ENCODE peak calls at places on chromosomes 11 and 22, in ten cellular contexts. L is NAMALWA; H is amniotic epithelial cell; B is right lobe of liver; Y is effector CD4-positive, alpha-beta T cell; A is PC-3; T is AG09309; N is dorsolateral prefrontal cortex; X is T-helper 1 cell; Z is IMR-90. W is an unnamed sample.

GRCh38 chr22:43293661-43294392 is 49.3 kb downstream of the SCUBE1 start:
- DNase-seq in L (no peak), H (peak; percentile 52), B (no peak), Y (no peak), A (peak; percentile 29), T (no peak), N (no peak), X (no peak), Z (peak; percentile 60), W (no peak)

GRCh38 chr22:29314074-29314473 is 1.4 kb downstream of the RASL10A start:
- DNase-seq in L (peak; percentile 38), H (no peak), B (no peak), Y (no peak), A (no peak), T (no peak), N (no peak), X (no peak), Z (no peak), W (no peak)

GRCh38 chr11:8604078-8604723 is 10.2 kb upstream of the STK33 start:
- DNase-seq in L (peak; percentile 73), H (peak; percentile 100), B (no peak), Y (no peak), A (peak; percentile 96), T (peak; percentile 100), N (no peak), X (no peak), Z (peak; percentile 100), W (no peak)

GRCh38 chr11:109609454-109610185 is 187.6 kb downstream of the C11orf87 start:
- DNase-seq in L (no peak), H (no peak), B (no peak), Y (no peak), A (no peak), T (no peak), N (no peak), X (no peak), Z (no peak), W (no peak)

GRCh38 chr11:132430352-132431091 is 1060.1 kb downstream of the NTM start:
- DNase-seq in L (no peak), H (no peak), B (no peak), Y (no peak), A (no peak), T (no peak), N (no peak), X (no peak), Z (no peak), W (no peak)

GRCh38 chr22:26245001-26245400 is 75.7 kb downstream of the SEZ6L start:
- DNase-seq in L (no peak), H (no peak), B (no peak), Y (no peak), A (no peak), T (no peak), N (no peak), X (no peak), Z (no peak), W (no peak)

GRCh38 chr11:106088896-106089295 is 11.4 kb downstream of the AASDHPPT start:
- DNase-seq in L (no peak), H (peak; percentile 96), B (no peak), Y (no peak), A (peak; percentile 26), T (no peak), N (no peak), X (no peak), Z (peak; percentile 75), W (no peak)

GRCh38 chr11:111283945-111284481 is 14.3 kb upstream of the POU2AF3 start:
- DNase-seq in L (no peak), H (peak; percentile 93), B (no peak), Y (no peak), A (no peak), T (no peak), N (no peak), X (no peak), Z (peak; percentile 51), W (no peak)

GRCh38 chr22:29195964-29196666 is 9.6 kb upstream of the EMID1 start:
- DNase-seq in L (no peak), H (no peak), B (peak; percentile 39), Y (no peak), A (no peak), T (no peak), N (no peak), X (no peak), Z (no peak), W (no peak)

GRCh38 chr22:44091021-44091721 is 67.1 kb downstream of the PARVB start:
- DNase-seq in L (peak; percentile 63), H (peak; percentile 24), B (peak; percentile 29), Y (no peak), A (peak; percentile 26), T (no peak), N (peak; percentile 71), X (no peak), Z (no peak), W (no peak)

GRCh38 chr22:46465793-46466192 is 71.6 kb downstream of the CELSR1 start:
- DNase-seq in L (no peak), H (no peak), B (no peak), Y (no peak), A (no peak), T (no peak), N (no peak), X (no peak), Z (no peak), W (no peak)

GRCh38 chr11:95108671-95109551 is 19.3 kb downstream of the ENDOD1 start:
- DNase-seq in L (no peak), H (peak; percentile 72), B (no peak), Y (no peak), A (no peak), T (no peak), N (no peak), X (no peak), Z (peak; percentile 14), W (no peak)

GRCh38 chr11:117584056-117584830 is 212.8 kb downstream of the DSCAML1 start:
- DNase-seq in L (no peak), H (no peak), B (peak; percentile 3), Y (no peak), A (no peak), T (no peak), N (no peak), X (no peak), Z (peak; percentile 2), W (no peak)

GRCh38 chr22:21832291-21833290 is 34.9 kb downstream of the MAPK1 start:
- DNase-seq in L (no peak), H (peak; percentile 35), B (no peak), Y (no peak), A (no peak), T (no peak), N (no peak), X (no peak), Z (peak; percentile 9), W (no peak)

GRCh38 chr22:37617431-37617830 is 8.8 kb downstream of the GGA1 start:
- DNase-seq in L (no peak), H (no peak), B (no peak), Y (no peak), A (no peak), T (no peak), N (no peak), X (no peak), Z (no peak), W (no peak)

GRCh38 chr11:93089474-93090102 is 108.2 kb downstream of the SLC36A4 start:
- DNase-seq in L (peak; percentile 32), H (peak; percentile 43), B (no peak), Y (no peak), A (peak; percentile 73), T (peak; percentile 24), N (no peak), X (no peak), Z (peak; percentile 62), W (no peak)

GRCh38 chr11:65355013-65355775 is 643 bp downstream of the TIGD3 start:
- DNase-seq in L (peak; percentile 71), H (no peak), B (no peak), Y (peak; percentile 64), A (peak; percentile 11), T (no peak), N (no peak), X (peak; percentile 57), Z (no peak), W (peak; percentile 67)

GRCh38 chr11:105155679-105156078 is 16.1 kb upstream of the CARD18 start:
- DNase-seq in L (no peak), H (no peak), B (no peak), Y (no peak), A (no peak), T (no peak), N (no peak), X (no peak), Z (no peak), W (no peak)

GRCh38 chr22:37731804-37732471 is 35.1 kb downstream of the TRIOBP start:
- DNase-seq in L (peak; percentile 45), H (no peak), B (no peak), Y (no peak), A (no peak), T (no peak), N (no peak), X (no peak), Z (no peak), W (no peak)

GRCh38 chr11:2308713-2309112 is 6.9 kb downstream of the TSPAN32 start:
- DNase-seq in L (no peak), H (no peak), B (no peak), Y (no peak), A (no peak), T (no peak), N (no peak), X (no peak), Z (no peak), W (no peak)